ENCODE peak calls at places on chromosome X, in seven cellular contexts. One of them, this sample, is unnamed.

GRCh38 chrX:154366666-154367055 is 7.8 kb downstream of the FLNA start:
- DNase-seq in OCI-LY7: no peak
- DNase-seq in heart right ventricle: peak; percentile 58
- DNase-seq in AG04450: no peak
- DNase-seq in stomach: no peak
- DNase-seq in neural progenitor cell: no peak
- DNase-seq in GM23248: peak; percentile 34
- DNase-seq in this sample: no peak

GRCh38 chrX:39903937-39904336 is 193.8 kb downstream of the BCOR start:
- DNase-seq in stomach: no peak
- DNase-seq in neural progenitor cell: no peak
- DNase-seq in OCI-LY7: no peak
- DNase-seq in heart right ventricle: no peak
- DNase-seq in GM23248: peak; percentile 73
- DNase-seq in AG04450: no peak
- DNase-seq in this sample: no peak

GRCh38 chrX:119073911-119074310 is 1.1 kb downstream of the CT47C1 start:
- DNase-seq in heart right ventricle: no peak
- DNase-seq in neural progenitor cell: no peak
- DNase-seq in OCI-LY7: no peak
- DNase-seq in GM23248: no peak
- DNase-seq in stomach: no peak
- DNase-seq in AG04450: no peak
- DNase-seq in this sample: no peak

GRCh38 chrX:71870337-71871098 is 40.1 kb upstream of the NHSL2 start:
- DNase-seq in neural progenitor cell: peak; percentile 55
- DNase-seq in heart right ventricle: no peak
- DNase-seq in OCI-LY7: peak; percentile 0
- DNase-seq in AG04450: no peak
- DNase-seq in stomach: no peak
- DNase-seq in GM23248: peak; percentile 5
- DNase-seq in this sample: no peak

GRCh38 chrX:45445745-45446412 is 245.2 kb upstream of the DIPK2B start:
- DNase-seq in neural progenitor cell: no peak
- DNase-seq in heart right ventricle: no peak
- DNase-seq in stomach: no peak
- DNase-seq in OCI-LY7: no peak
- DNase-seq in GM23248: peak; percentile 82
- DNase-seq in AG04450: no peak
- DNase-seq in this sample: no peak

GRCh38 chrX:67619253-67619652 is 75.4 kb downstream of the AR start:
- DNase-seq in stomach: no peak
- DNase-seq in OCI-LY7: no peak
- DNase-seq in AG04450: no peak
- DNase-seq in GM23248: peak; percentile 84
- DNase-seq in neural progenitor cell: no peak
- DNase-seq in heart right ventricle: no peak
- DNase-seq in this sample: no peak

GRCh38 chrX:153669174-153669890 is 4.3 kb downstream of the PNCK start:
- DNase-seq in neural progenitor cell: peak; percentile 62
- DNase-seq in heart right ventricle: no peak
- DNase-seq in stomach: no peak
- DNase-seq in AG04450: no peak
- DNase-seq in GM23248: peak; percentile 41
- DNase-seq in OCI-LY7: peak; percentile 46
- DNase-seq in this sample: peak; percentile 70

GRCh38 chrX:49753691-49754090 is 57.9 kb upstream of the PAGE1 start:
- DNase-seq in neural progenitor cell: no peak
- DNase-seq in stomach: no peak
- DNase-seq in GM23248: no peak
- DNase-seq in heart right ventricle: no peak
- DNase-seq in AG04450: no peak
- DNase-seq in OCI-LY7: no peak
- DNase-seq in this sample: no peak

GRCh38 chrX:138287200-138287865 is 424.2 kb downstream of the FGF13 start:
- DNase-seq in stomach: no peak
- DNase-seq in GM23248: no peak
- DNase-seq in neural progenitor cell: no peak
- DNase-seq in heart right ventricle: no peak
- DNase-seq in AG04450: no peak
- DNase-seq in OCI-LY7: no peak
- DNase-seq in this sample: no peak

GRCh38 chrX:41153453-41153852 is 68.2 kb downstream of the USP9X start:
- DNase-seq in neural progenitor cell: no peak
- DNase-seq in OCI-LY7: no peak
- DNase-seq in heart right ventricle: no peak
- DNase-seq in GM23248: no peak
- DNase-seq in stomach: no peak
- DNase-seq in AG04450: no peak
- DNase-seq in this sample: no peak

GRCh38 chrX:42094208-42094607 is 170.9 kb upstream of the CASK start:
- DNase-seq in heart right ventricle: no peak
- DNase-seq in AG04450: no peak
- DNase-seq in neural progenitor cell: no peak
- DNase-seq in stomach: no peak
- DNase-seq in OCI-LY7: peak; percentile 5
- DNase-seq in GM23248: peak; percentile 2
- DNase-seq in this sample: no peak

GRCh38 chrX:100512471-100512870 is 72.3 kb upstream of the TNMD start:
- DNase-seq in OCI-LY7: peak; percentile 2
- DNase-seq in AG04450: no peak
- DNase-seq in heart right ventricle: no peak
- DNase-seq in neural progenitor cell: peak; percentile 15
- DNase-seq in stomach: no peak
- DNase-seq in GM23248: peak; percentile 18
- DNase-seq in this sample: no peak

GRCh38 chrX:18542131-18542530 is 116.7 kb downstream of the CDKL5 start:
- DNase-seq in heart right ventricle: no peak
- DNase-seq in stomach: no peak
- DNase-seq in neural progenitor cell: peak; percentile 68
- DNase-seq in AG04450: no peak
- DNase-seq in OCI-LY7: no peak
- DNase-seq in GM23248: no peak
- DNase-seq in this sample: no peak

GRCh38 chrX:42466706-42467105 is 311.3 kb downstream of the PPP1R2C start:
- DNase-seq in OCI-LY7: no peak
- DNase-seq in GM23248: no peak
- DNase-seq in heart right ventricle: no peak
- DNase-seq in neural progenitor cell: no peak
- DNase-seq in stomach: no peak
- DNase-seq in AG04450: no peak
- DNase-seq in this sample: no peak

GRCh38 chrX:97398030-97398551 is 514.4 kb downstream of the RPA4 start:
- DNase-seq in stomach: no peak
- DNase-seq in OCI-LY7: no peak
- DNase-seq in AG04450: no peak
- DNase-seq in heart right ventricle: no peak
- DNase-seq in neural progenitor cell: no peak
- DNase-seq in GM23248: no peak
- DNase-seq in this sample: no peak

GRCh38 chrX:12292996-12293765 is 154.9 kb downstream of the FRMPD4 start:
- DNase-seq in neural progenitor cell: no peak
- DNase-seq in AG04450: peak; percentile 39
- DNase-seq in heart right ventricle: no peak
- DNase-seq in GM23248: no peak
- DNase-seq in OCI-LY7: no peak
- DNase-seq in stomach: no peak
- DNase-seq in this sample: no peak

GRCh38 chrX:20267924-20268701 is 1.4 kb upstream of the RPS6KA3 start:
- DNase-seq in heart right ventricle: peak; percentile 58
- DNase-seq in AG04450: no peak
- DNase-seq in neural progenitor cell: peak; percentile 61
- DNase-seq in stomach: peak; percentile 59
- DNase-seq in GM23248: no peak
- DNase-seq in OCI-LY7: no peak
- DNase-seq in this sample: peak; percentile 43

GRCh38 chrX:72126048-72126415 is 5.7 kb downstream of the RTL5 start:
- DNase-seq in AG04450: no peak
- DNase-seq in stomach: no peak
- DNase-seq in GM23248: no peak
- DNase-seq in neural progenitor cell: no peak
- DNase-seq in OCI-LY7: no peak
- DNase-seq in heart right ventricle: no peak
- DNase-seq in this sample: no peak

GRCh38 chrX:105822138-105823091 is at the start of gene NRK:
- DNase-seq in heart right ventricle: peak; percentile 24
- DNase-seq in OCI-LY7: no peak
- DNase-seq in stomach: no peak
- DNase-seq in AG04450: no peak
- DNase-seq in neural progenitor cell: peak; percentile 33
- DNase-seq in GM23248: no peak
- DNase-seq in this sample: peak; percentile 59
- H3K27ac ChIP-seq in heart right ventricle: peak within 1 kb of the TSS; percentile 74
- H3K27ac ChIP-seq in OCI-LY7: no peak within 1 kb of the TSS
- H3K27ac ChIP-seq in stomach: no peak within 1 kb of the TSS
- H3K27ac ChIP-seq in AG04450: peak within 1 kb of the TSS; percentile 11
- H3K27ac ChIP-seq in neural progenitor cell: no peak within 1 kb of the TSS
- H3K27ac ChIP-seq in GM23248: no peak within 1 kb of the TSS
- H3K27ac ChIP-seq in this sample: no peak within 1 kb of the TSS

GRCh38 chrX:21947671-21948070 is 7.2 kb downstream of the SMS start:
- DNase-seq in AG04450: no peak
- DNase-seq in OCI-LY7: no peak
- DNase-seq in GM23248: no peak
- DNase-seq in heart right ventricle: no peak
- DNase-seq in stomach: no peak
- DNase-seq in neural progenitor cell: no peak
- DNase-seq in this sample: no peak
- H3K4me3 ChIP-seq in AG04450: no peak overlapping the region
- H3K4me3 ChIP-seq in OCI-LY7: no peak overlapping the region
- H3K4me3 ChIP-seq in GM23248: peak overlapping the region; percentile 30
- H3K4me3 ChIP-seq in heart right ventricle: no peak overlapping the region
- H3K4me3 ChIP-seq in stomach: no peak overlapping the region
- H3K4me3 ChIP-seq in neural progenitor cell: peak overlapping the region; percentile 27
- H3K4me3 ChIP-seq in this sample: no peak overlapping the region

GRCh38 chrX:44245730-44246129 is 97.7 kb downstream of the EFHC2 start:
- DNase-seq in neural progenitor cell: no peak
- DNase-seq in AG04450: no peak
- DNase-seq in stomach: no peak
- DNase-seq in GM23248: no peak
- DNase-seq in OCI-LY7: no peak
- DNase-seq in heart right ventricle: no peak
- DNase-seq in this sample: no peak

GRCh38 chrX:44241551-44241950 is 101.9 kb downstream of the EFHC2 start:
- DNase-seq in neural progenitor cell: no peak
- DNase-seq in stomach: no peak
- DNase-seq in GM23248: no peak
- DNase-seq in AG04450: no peak
- DNase-seq in heart right ventricle: no peak
- DNase-seq in OCI-LY7: no peak
- DNase-seq in this sample: no peak

GRCh38 chrX:44244008-44244407 is 99.5 kb downstream of the EFHC2 start:
- DNase-seq in heart right ventricle: no peak
- DNase-seq in GM23248: peak; percentile 56
- DNase-seq in neural progenitor cell: peak; percentile 28
- DNase-seq in stomach: no peak
- DNase-seq in AG04450: no peak
- DNase-seq in OCI-LY7: peak; percentile 3
- DNase-seq in this sample: no peak

GRCh38 chrX:44247468-44247867 is 96.0 kb downstream of the EFHC2 start:
- DNase-seq in GM23248: no peak
- DNase-seq in stomach: no peak
- DNase-seq in heart right ventricle: no peak
- DNase-seq in neural progenitor cell: no peak
- DNase-seq in AG04450: no peak
- DNase-seq in OCI-LY7: no peak
- DNase-seq in this sample: no peak

GRCh38 chrX:44246826-44247225 is 96.6 kb downstream of the EFHC2 start:
- DNase-seq in heart right ventricle: no peak
- DNase-seq in stomach: no peak
- DNase-seq in OCI-LY7: no peak
- DNase-seq in neural progenitor cell: no peak
- DNase-seq in AG04450: no peak
- DNase-seq in GM23248: no peak
- DNase-seq in this sample: no peak
- H3K27ac ChIP-seq in heart right ventricle: no peak overlapping the region
- H3K27ac ChIP-seq in stomach: no peak overlapping the region
- H3K27ac ChIP-seq in OCI-LY7: no peak overlapping the region
- H3K27ac ChIP-seq in neural progenitor cell: no peak overlapping the region
- H3K27ac ChIP-seq in AG04450: no peak overlapping the region
- H3K27ac ChIP-seq in GM23248: no peak overlapping the region
- H3K27ac ChIP-seq in this sample: no peak overlapping the region

GRCh38 chrX:17377795-17378194 is 2.8 kb downstream of the NHS start:
- DNase-seq in neural progenitor cell: peak; percentile 2
- DNase-seq in AG04450: no peak
- DNase-seq in OCI-LY7: no peak
- DNase-seq in stomach: no peak
- DNase-seq in heart right ventricle: no peak
- DNase-seq in GM23248: peak; percentile 13
- DNase-seq in this sample: no peak
- H3K4me3 ChIP-seq in neural progenitor cell: peak overlapping the region; percentile 64
- H3K4me3 ChIP-seq in AG04450: peak overlapping the region; percentile 73
- H3K4me3 ChIP-seq in OCI-LY7: no peak overlapping the region
- H3K4me3 ChIP-seq in stomach: peak overlapping the region; percentile 52
- H3K4me3 ChIP-seq in heart right ventricle: peak overlapping the region; percentile 45
- H3K4me3 ChIP-seq in GM23248: peak overlapping the region; percentile 80
- H3K4me3 ChIP-seq in this sample: no peak overlapping the region

GRCh38 chrX:2609431-2610238 is 81.5 kb upstream of the CD99 start:
- DNase-seq in stomach: no peak
- DNase-seq in AG04450: no peak
- DNase-seq in OCI-LY7: peak; percentile 18
- DNase-seq in GM23248: peak; percentile 51
- DNase-seq in heart right ventricle: no peak
- DNase-seq in neural progenitor cell: peak; percentile 44
- DNase-seq in this sample: no peak
- H3K27ac ChIP-seq in stomach: peak overlapping the region; percentile 90
- H3K27ac ChIP-seq in AG04450: peak overlapping the region; percentile 21
- H3K27ac ChIP-seq in OCI-LY7: peak overlapping the region; percentile 24
- H3K27ac ChIP-seq in GM23248: peak overlapping the region; percentile 14
- H3K27ac ChIP-seq in heart right ventricle: peak overlapping the region; percentile 80
- H3K27ac ChIP-seq in neural progenitor cell: no peak overlapping the region
- H3K27ac ChIP-seq in this sample: peak overlapping the region; percentile 81

GRCh38 chrX:35786271-35786670 is 11.9 kb upstream of the MAGEB16 start:
- DNase-seq in stomach: no peak
- DNase-seq in OCI-LY7: no peak
- DNase-seq in GM23248: no peak
- DNase-seq in AG04450: no peak
- DNase-seq in neural progenitor cell: no peak
- DNase-seq in heart right ventricle: no peak
- DNase-seq in this sample: no peak
- H3K4me3 ChIP-seq in stomach: no peak overlapping the region
- H3K4me3 ChIP-seq in OCI-LY7: no peak overlapping the region
- H3K4me3 ChIP-seq in GM23248: no peak overlapping the region
- H3K4me3 ChIP-seq in AG04450: no peak overlapping the region
- H3K4me3 ChIP-seq in neural progenitor cell: no peak overlapping the region
- H3K4me3 ChIP-seq in heart right ventricle: no peak overlapping the region
- H3K4me3 ChIP-seq in this sample: no peak overlapping the region